ENCODE peak calls at places on chromosomes 11 and 22, in four cellular contexts. One of them, this sample, is unnamed.
A peak's percentile ranks its signal among the peaks of the same experiment; 100 is the strongest.

GRCh38 chr11:68314886-68315580 is 2.6 kb downstream of the LRP5 start:
- DNase-seq in EL: peak; percentile 57
- DNase-seq in NCI-H774: no peak
- DNase-seq in Right ventricle myocardium superior: peak; percentile 47
- DNase-seq in this sample: no peak

GRCh38 chr22:24681236-24681635 is 78.2 kb downstream of the GGT1 start:
- DNase-seq in EL: peak; percentile 86
- DNase-seq in NCI-H774: no peak
- DNase-seq in Right ventricle myocardium superior: no peak
- DNase-seq in this sample: no peak

GRCh38 chr11:25793637-25794036 is 538.3 kb upstream of the ANO3 start:
- DNase-seq in EL: no peak
- DNase-seq in NCI-H774: no peak
- DNase-seq in Right ventricle myocardium superior: no peak
- DNase-seq in this sample: no peak

GRCh38 chr11:107731911-107732310 is 20.1 kb upstream of the SLN start:
- DNase-seq in EL: no peak
- DNase-seq in NCI-H774: no peak
- DNase-seq in Right ventricle myocardium superior: no peak
- DNase-seq in this sample: no peak

GRCh38 chr11:6505577-6506240 is 8.6 kb downstream of the DNHD1 start:
- DNase-seq in EL: peak; percentile 66
- DNase-seq in NCI-H774: peak; percentile 1
- DNase-seq in Right ventricle myocardium superior: no peak
- DNase-seq in this sample: no peak

GRCh38 chr11:90738799-90739198 is 516.0 kb upstream of the CHORDC1 start:
- DNase-seq in EL: no peak
- DNase-seq in NCI-H774: no peak
- DNase-seq in Right ventricle myocardium superior: no peak
- DNase-seq in this sample: no peak

GRCh38 chr11:34208266-34209135 is 103.1 kb downstream of the NAT10 start:
- DNase-seq in EL: peak; percentile 27
- DNase-seq in NCI-H774: no peak
- DNase-seq in Right ventricle myocardium superior: no peak
- DNase-seq in this sample: no peak

GRCh38 chr22:46116491-46116958 is 33.8 kb upstream of the PPARA start:
- DNase-seq in EL: peak; percentile 86
- DNase-seq in NCI-H774: peak; percentile 24
- DNase-seq in Right ventricle myocardium superior: peak; percentile 97
- DNase-seq in this sample: peak; percentile 96

GRCh38 chr11:47592276-47592675 is 1.9 kb downstream of the C1QTNF4 start:
- DNase-seq in EL: no peak
- DNase-seq in NCI-H774: no peak
- DNase-seq in Right ventricle myocardium superior: no peak
- DNase-seq in this sample: no peak

GRCh38 chr11:26837154-26837553 is 115.3 kb upstream of the SLC5A12 start:
- DNase-seq in EL: no peak
- DNase-seq in NCI-H774: no peak
- DNase-seq in Right ventricle myocardium superior: no peak
- DNase-seq in this sample: no peak

GRCh38 chr11:67071420-67072284 is 15.0 kb downstream of the RHOD start:
- DNase-seq in EL: peak; percentile 35
- DNase-seq in NCI-H774: peak; percentile 55
- DNase-seq in Right ventricle myocardium superior: peak; percentile 90
- DNase-seq in this sample: peak; percentile 82

GRCh38 chr11:57116654-57117053 is 65.1 kb upstream of the LRRC55 start:
- DNase-seq in EL: peak; percentile 68
- DNase-seq in NCI-H774: peak; percentile 12
- DNase-seq in Right ventricle myocardium superior: peak; percentile 44
- DNase-seq in this sample: no peak

GRCh38 chr22:48901324-48901723 is 926.3 kb downstream of the BRD1 start:
- DNase-seq in EL: no peak
- DNase-seq in NCI-H774: no peak
- DNase-seq in Right ventricle myocardium superior: no peak
- DNase-seq in this sample: no peak

GRCh38 chr11:128105511-128105910 is 481.8 kb downstream of the ETS1 start:
- DNase-seq in EL: no peak
- DNase-seq in NCI-H774: no peak
- DNase-seq in Right ventricle myocardium superior: no peak
- DNase-seq in this sample: no peak

GRCh38 chr11:92224394-92225205 is at the start of gene FAT3:
- DNase-seq in EL: peak; percentile 78
- DNase-seq in NCI-H774: peak; percentile 73
- DNase-seq in Right ventricle myocardium superior: no peak
- DNase-seq in this sample: peak; percentile 22

GRCh38 chr22:46329616-46330015 is 5.9 kb upstream of the TRMU start:
- DNase-seq in EL: no peak
- DNase-seq in NCI-H774: no peak
- DNase-seq in Right ventricle myocardium superior: no peak
- DNase-seq in this sample: no peak

GRCh38 chr11:94493146-94493442 is 550 bp downstream of the MRE11 start:
- DNase-seq in EL: no peak
- DNase-seq in NCI-H774: no peak
- DNase-seq in Right ventricle myocardium superior: no peak
- DNase-seq in this sample: no peak

GRCh38 chr11:17812286-17813187 is 78.0 kb downstream of the KCNC1 start:
- DNase-seq in EL: no peak
- DNase-seq in NCI-H774: peak; percentile 36
- DNase-seq in Right ventricle myocardium superior: no peak
- DNase-seq in this sample: no peak

GRCh38 chr22:24576793-24577192 is 16.1 kb downstream of the LRRC75B start:
- DNase-seq in EL: no peak
- DNase-seq in NCI-H774: no peak
- DNase-seq in Right ventricle myocardium superior: no peak
- DNase-seq in this sample: no peak

GRCh38 chr11:18527512-18527911 is 770 bp upstream of the TSG101 start:
- DNase-seq in EL: peak; percentile 46
- DNase-seq in NCI-H774: no peak
- DNase-seq in Right ventricle myocardium superior: no peak
- DNase-seq in this sample: no peak

GRCh38 chr11:128544625-128545024 is 42.7 kb downstream of the ETS1 start:
- DNase-seq in EL: no peak
- DNase-seq in NCI-H774: peak; percentile 33
- DNase-seq in Right ventricle myocardium superior: no peak
- DNase-seq in this sample: no peak

GRCh38 chr11:114281388-114281956 is 14.7 kb upstream of the NNMT start:
- DNase-seq in EL: peak; percentile 19
- DNase-seq in NCI-H774: no peak
- DNase-seq in Right ventricle myocardium superior: no peak
- DNase-seq in this sample: no peak

GRCh38 chr22:42338502-42338901 is 68.0 kb upstream of the TCF20 start:
- DNase-seq in EL: no peak
- DNase-seq in NCI-H774: no peak
- DNase-seq in Right ventricle myocardium superior: no peak
- DNase-seq in this sample: no peak

GRCh38 chr11:120230433-120231071 is 9.4 kb upstream of the POU2F3 start:
- DNase-seq in EL: no peak
- DNase-seq in NCI-H774: no peak
- DNase-seq in Right ventricle myocardium superior: no peak
- DNase-seq in this sample: no peak

GRCh38 chr22:21447694-21448402 is 19.3 kb upstream of the TMEM191C start:
- DNase-seq in EL: no peak
- DNase-seq in NCI-H774: no peak
- DNase-seq in Right ventricle myocardium superior: peak; percentile 27
- DNase-seq in this sample: peak; percentile 9

GRCh38 chr11:14418801-14419417 is 59.9 kb upstream of the RRAS2 start:
- DNase-seq in EL: peak; percentile 44
- DNase-seq in NCI-H774: no peak
- DNase-seq in Right ventricle myocardium superior: no peak
- DNase-seq in this sample: no peak

GRCh38 chr11:67638535-67639437 is 777 bp downstream of the TBX10 start:
- DNase-seq in EL: no peak
- DNase-seq in NCI-H774: no peak
- DNase-seq in Right ventricle myocardium superior: no peak
- DNase-seq in this sample: peak; percentile 16

GRCh38 chr11:63518548-63518947 is 12.7 kb downstream of the LGALS12 start:
- DNase-seq in EL: peak; percentile 70
- DNase-seq in NCI-H774: no peak
- DNase-seq in Right ventricle myocardium superior: no peak
- DNase-seq in this sample: no peak

GRCh38 chr11:70568504-70569172 is 170.3 kb downstream of the CTTN start:
- DNase-seq in EL: peak; percentile 38
- DNase-seq in NCI-H774: no peak
- DNase-seq in Right ventricle myocardium superior: peak; percentile 71
- DNase-seq in this sample: peak; percentile 68

GRCh38 chr11:9250139-9250582 is 15.0 kb downstream of the DENND5A start:
- DNase-seq in EL: no peak
- DNase-seq in NCI-H774: no peak
- DNase-seq in Right ventricle myocardium superior: no peak
- DNase-seq in this sample: no peak

GRCh38 chr22:19527861-19528417 is 3.7 kb upstream of the CLDN5 start:
- DNase-seq in EL: peak; percentile 61
- DNase-seq in NCI-H774: no peak
- DNase-seq in Right ventricle myocardium superior: no peak
- DNase-seq in this sample: no peak

GRCh38 chr22:45073064-45073463 is 63.3 kb upstream of the PHF21B start:
- DNase-seq in EL: no peak
- DNase-seq in NCI-H774: no peak
- DNase-seq in Right ventricle myocardium superior: no peak
- DNase-seq in this sample: no peak

GRCh38 chr22:32708835-32709234 is 92.7 kb upstream of the TIMP3 start:
- DNase-seq in EL: peak; percentile 97
- DNase-seq in NCI-H774: no peak
- DNase-seq in Right ventricle myocardium superior: peak; percentile 76
- DNase-seq in this sample: peak; percentile 31

GRCh38 chr11:14645247-14645912 is 1.8 kb downstream of the PDE3B start:
- DNase-seq in EL: peak; percentile 22
- DNase-seq in NCI-H774: no peak
- DNase-seq in Right ventricle myocardium superior: no peak
- DNase-seq in this sample: no peak

GRCh38 chr22:20579273-20580120 is 72.1 kb downstream of the MED15 start:
- DNase-seq in EL: no peak
- DNase-seq in NCI-H774: no peak
- DNase-seq in Right ventricle myocardium superior: no peak
- DNase-seq in this sample: no peak

GRCh38 chr11:128726464-128727139 is 32.7 kb downstream of the FLI1 start:
- DNase-seq in EL: no peak
- DNase-seq in NCI-H774: no peak
- DNase-seq in Right ventricle myocardium superior: no peak
- DNase-seq in this sample: no peak

GRCh38 chr22:22673099-22673498 is 28.7 kb downstream of the GGTLC2 start:
- DNase-seq in EL: no peak
- DNase-seq in NCI-H774: no peak
- DNase-seq in Right ventricle myocardium superior: no peak
- DNase-seq in this sample: no peak

GRCh38 chr11:28228196-28228595 is 120.0 kb downstream of the METTL15 start:
- DNase-seq in EL: peak; percentile 62
- DNase-seq in NCI-H774: no peak
- DNase-seq in Right ventricle myocardium superior: no peak
- DNase-seq in this sample: no peak

This sample was measured in left cardiac atrium.